ENCODE peak calls at places on chromosomes 3 and 15, in seven cellular contexts. S is HCT116, M is HepG2, P is SK-N-SH, J is H1, D is GM12878, U is K562. B is an unnamed sample.
A peak's percentile ranks its signal among the peaks of the same experiment; 100 is the strongest.

GRCh38 chr3:192827208-192827607 is 90.4 kb downstream of the MB21D2 start:
- DNase-seq in S (no peak), M (no peak), P (no peak), J (no peak), D (no peak), U (no peak), B (no peak)

GRCh38 chr15:95604634-95605036 is 725.9 kb upstream of the NR2F2 start:
- DNase-seq in S (no peak), M (no peak), P (no peak), J (no peak), D (no peak), U (no peak), B (no peak)

GRCh38 chr3:65439641-65440040 is 599.1 kb downstream of the MAGI1 start:
- DNase-seq in S (peak; percentile 6), M (peak; percentile 32), P (peak; percentile 60), J (peak; percentile 59), D (no peak), U (peak; percentile 69), B (peak; percentile 69)

GRCh38 chr3:56725175-56725574 is 42.1 kb upstream of the TASOR start:
- DNase-seq in S (no peak), M (no peak), P (no peak), J (no peak), D (peak; percentile 87), U (no peak), B (no peak)

GRCh38 chr3:16441306-16441898 is 72.1 kb downstream of the RFTN1 start:
- DNase-seq in S (no peak), M (no peak), P (peak; percentile 36), J (no peak), D (no peak), U (no peak), B (no peak)

GRCh38 chr15:80090879-80091503 is 31.5 kb downstream of the ZFAND6 start:
- DNase-seq in S (no peak), M (no peak), P (no peak), J (no peak), D (no peak), U (no peak), B (peak; percentile 11)

GRCh38 chr15:96184297-96184696 is 146.2 kb upstream of the NR2F2 start:
- DNase-seq in S (no peak), M (no peak), P (no peak), J (no peak), D (no peak), U (no peak), B (no peak)

GRCh38 chr15:58201536-58201935 is 63.4 kb downstream of the AQP9 start:
- DNase-seq in S (no peak), M (no peak), P (no peak), J (no peak), D (no peak), U (no peak), B (no peak)

GRCh38 chr3:187027531-187027936 is 97.2 kb downstream of the ST6GAL1 start:
- DNase-seq in S (no peak), M (no peak), P (no peak), J (peak; percentile 35), D (no peak), U (no peak), B (no peak)

GRCh38 chr3:69201658-69202057 is 79.3 kb upstream of the LMOD3 start:
- DNase-seq in S (no peak), M (no peak), P (no peak), J (no peak), D (no peak), U (no peak), B (no peak)

GRCh38 chr3:143697975-143698374 is 150.3 kb downstream of the SLC9A9 start:
- DNase-seq in S (peak; percentile 7), M (no peak), P (no peak), J (no peak), D (no peak), U (peak; percentile 18), B (no peak)

GRCh38 chr3:122974764-122975162 is 52.8 kb downstream of the SEMA5B start:
- DNase-seq in S (no peak), M (no peak), P (no peak), J (no peak), D (no peak), U (peak; percentile 20), B (no peak)

GRCh38 chr15:55685292-55685691 is 57.7 kb downstream of the PRTG start:
- DNase-seq in S (no peak), M (no peak), P (no peak), J (no peak), D (no peak), U (no peak), B (no peak)

DNA sequence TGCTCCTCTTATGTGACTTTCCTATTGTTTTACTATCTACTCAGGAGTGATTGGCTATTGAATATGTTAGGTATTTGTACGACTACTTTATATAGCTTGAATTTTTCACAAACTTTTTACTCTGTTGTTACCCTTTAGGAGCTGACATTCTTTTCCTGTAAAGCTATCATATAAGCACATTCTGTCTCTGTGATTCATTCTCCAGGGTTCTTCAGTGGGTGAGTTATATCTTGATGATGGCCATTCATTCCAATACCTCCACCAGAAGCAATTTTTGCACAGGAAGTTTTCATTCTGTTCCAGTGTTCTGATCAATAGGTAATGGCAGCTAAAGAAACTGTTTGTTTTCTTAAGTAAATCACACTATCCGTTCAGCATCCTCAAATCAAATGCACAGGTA is 10.1 kb upstream of the CAPN3 start:
- DNase-seq in S (no peak), M (no peak), P (no peak), J (no peak), D (no peak), U (no peak), B (no peak)
- TF ChIP-seq JUND in S (no peak), M (no peak), P (peak; percentile 44), J (no peak), D (no peak), U (no peak), B (no peak)

GRCh38 chr3:14274537-14274936 is 95.9 kb downstream of the LSM3 start:
- DNase-seq in S (no peak), M (no peak), P (no peak), J (no peak), D (no peak), U (peak; percentile 40), B (no peak)

GRCh38 chr3:14278265-14278798 is 99.7 kb downstream of the LSM3 start:
- DNase-seq in S (no peak), M (no peak), P (no peak), J (no peak), D (no peak), U (no peak), B (no peak)

GRCh38 chr3:14277557-14277956 is 98.9 kb downstream of the LSM3 start:
- DNase-seq in S (no peak), M (no peak), P (no peak), J (no peak), D (no peak), U (no peak), B (no peak)

GRCh38 chr3:14274999-14275961 is 96.7 kb downstream of the LSM3 start:
- DNase-seq in S (peak; percentile 16), M (peak; percentile 32), P (peak; percentile 43), J (no peak), D (no peak), U (peak; percentile 74), B (no peak)

DNA sequence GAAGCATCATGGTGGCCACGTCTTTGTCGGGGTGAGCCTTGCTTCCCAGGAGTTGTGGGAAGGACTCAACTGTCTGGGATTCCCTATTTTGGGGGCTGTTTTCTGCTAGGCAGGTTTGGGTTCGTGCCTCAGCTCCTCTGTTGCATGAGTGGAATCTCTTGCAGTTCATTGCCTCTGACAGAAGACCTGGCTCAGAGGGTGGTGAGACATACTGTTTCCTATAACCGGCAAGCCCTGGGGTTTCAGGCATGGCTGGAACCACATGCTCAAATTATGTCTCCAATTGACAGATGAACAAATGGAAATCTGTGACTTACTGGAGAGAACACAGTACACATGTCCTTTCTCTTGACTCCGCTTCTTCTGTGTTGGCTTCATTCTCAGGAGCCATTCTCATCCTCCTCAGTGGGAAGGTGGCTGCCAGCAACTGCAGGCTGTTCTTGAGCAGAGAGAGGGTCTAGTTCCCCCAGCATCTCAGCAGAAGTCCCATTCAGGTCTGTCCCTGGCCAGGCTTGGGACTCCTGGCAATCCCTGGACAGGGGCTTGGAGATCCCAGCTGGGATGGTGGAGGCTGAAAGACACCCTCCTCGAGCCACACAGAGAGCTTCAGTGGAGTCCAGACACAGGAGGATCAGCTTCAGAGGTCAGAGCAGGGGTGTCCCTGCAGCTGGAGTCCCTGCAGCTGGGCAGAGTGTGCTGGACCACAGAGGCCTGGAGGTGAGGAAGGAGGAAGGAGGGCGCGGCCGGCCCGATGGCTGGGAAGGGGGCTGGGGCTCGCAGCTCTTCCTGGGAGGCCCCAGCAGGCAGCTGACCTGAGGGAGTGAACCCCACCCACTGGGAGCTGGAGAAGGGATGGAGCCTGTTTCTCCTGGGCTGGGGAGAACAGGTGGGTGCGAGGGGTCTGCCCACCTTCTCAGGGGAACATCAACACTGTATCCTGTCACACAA is 97.6 kb downstream of the LSM3 start:
- DNase-seq in S (no peak), M (no peak), P (no peak), J (no peak), D (no peak), U (no peak), B (no peak)
- TF ChIP-seq JUND in S (no peak), M (no peak), P (no peak), J (no peak), D (no peak), U (no peak), B (no peak)

DNA sequence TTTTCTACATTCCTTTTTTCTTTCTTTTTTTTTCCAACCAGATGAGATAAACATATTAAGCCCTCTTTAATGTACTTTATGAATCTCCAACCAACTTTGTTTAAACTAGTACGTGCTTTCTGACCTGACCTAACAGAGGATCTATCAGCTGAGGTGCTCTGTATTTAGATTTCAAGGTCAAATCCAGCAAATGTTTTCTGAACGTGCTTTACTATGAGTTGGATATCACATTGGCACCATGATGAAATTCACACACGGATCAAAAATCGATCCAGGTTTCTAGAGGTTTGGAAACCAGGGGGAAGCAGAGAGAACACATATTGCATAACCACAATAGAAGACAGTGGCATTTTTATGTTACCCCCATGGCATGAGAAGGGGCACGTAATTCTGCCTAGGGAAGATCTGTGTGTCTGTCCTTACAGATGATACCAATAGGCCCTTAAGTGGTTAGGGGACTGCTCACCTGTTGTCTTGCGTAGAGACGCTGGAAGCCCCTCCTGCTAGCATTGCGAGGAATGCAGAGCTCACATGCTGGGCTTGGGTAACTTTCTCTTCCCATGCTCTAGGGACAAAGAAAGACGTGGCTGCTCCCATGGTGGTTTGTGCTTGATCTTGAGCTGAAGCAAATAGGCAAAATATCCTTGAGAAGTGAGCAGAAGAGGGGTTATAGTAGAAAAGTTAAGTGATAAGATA is 59.3 kb upstream of the ABHD10 start:
- DNase-seq in S (no peak), M (no peak), P (no peak), J (no peak), D (no peak), U (no peak), B (no peak)
- TF ChIP-seq JUND in S (no peak), M (no peak), P (no peak), J (no peak), D (no peak), U (no peak), B (no peak)

GRCh38 chr15:68818671-68819450 is 1.8 kb downstream of the ANP32A start:
- DNase-seq in S (no peak), M (peak; percentile 24), P (peak; percentile 74), J (peak; percentile 70), D (no peak), U (peak; percentile 67), B (peak; percentile 39)

GRCh38 chr15:68821190-68821897 is 649 bp upstream of the ANP32A start:
- DNase-seq in S (no peak), M (no peak), P (no peak), J (no peak), D (no peak), U (peak; percentile 38), B (no peak)

GRCh38 chr15:68819451-68820204 is 1.1 kb downstream of the ANP32A start:
- DNase-seq in S (no peak), M (peak; percentile 24), P (peak; percentile 56), J (no peak), D (no peak), U (peak; percentile 73), B (peak; percentile 49)

GRCh38 chr15:68820589-68821189 is at the start of gene ANP32A:
- DNase-seq in S (peak; percentile 84), M (peak; percentile 85), P (peak; percentile 100), J (peak; percentile 99), D (peak; percentile 62), U (peak; percentile 97), B (peak; percentile 97)

GRCh38 chr15:68820205-68820588 is 498 bp downstream of the ANP32A start:
- DNase-seq in S (no peak), M (peak; percentile 21), P (no peak), J (no peak), D (no peak), U (peak; percentile 50), B (no peak)
- TF ChIP-seq JUND in S (no peak), M (no peak), P (no peak), J (no peak), D (no peak), U (no peak), B (no peak)